ENCODE peak calls at places on chromosomes 3 and 15, in six cellular contexts. One of them, this sample, is unnamed.

GRCh38 chr15:67024322-67024997 is 40.9 kb upstream of the SMAD3 start:
- DNase-seq in thyroid gland: peak
- DNase-seq in HCT116: peak
- DNase-seq in stimulated activated naive CD8-positive, alpha-beta T cell treated with anti-CD3 and anti-CD28 coated beads, Interleukin-15, Interleukin-2, amounts not matched to agents 100 U/mL and 50 U/mL, for 24 hours: peak
- DNase-seq in hippocampal formation: peak
- DNase-seq in WTC11: no peak
- DNase-seq in this sample: peak

GRCh38 chr15:36841154-36841553 is 259.2 kb downstream of the MEIS2 start:
- DNase-seq in WTC11: no peak
- DNase-seq in stimulated activated naive CD8-positive, alpha-beta T cell treated with anti-CD3 and anti-CD28 coated beads, Interleukin-15, Interleukin-2, amounts not matched to agents 100 U/mL and 50 U/mL, for 24 hours: no peak
- DNase-seq in thyroid gland: no peak
- DNase-seq in HCT116: no peak
- DNase-seq in hippocampal formation: no peak
- DNase-seq in this sample: no peak

GRCh38 chr3:86985427-86985826 is 5.5 kb downstream of the VGLL3 start:
- DNase-seq in hippocampal formation: no peak
- DNase-seq in stimulated activated naive CD8-positive, alpha-beta T cell treated with anti-CD3 and anti-CD28 coated beads, Interleukin-15, Interleukin-2, amounts not matched to agents 100 U/mL and 50 U/mL, for 24 hours: no peak
- DNase-seq in HCT116: no peak
- DNase-seq in WTC11: no peak
- DNase-seq in thyroid gland: no peak
- DNase-seq in this sample: no peak

GRCh38 chr3:101928890-101929289 is 79.6 kb downstream of the NFKBIZ start:
- DNase-seq in thyroid gland: peak
- DNase-seq in hippocampal formation: no peak
- DNase-seq in WTC11: no peak
- DNase-seq in stimulated activated naive CD8-positive, alpha-beta T cell treated with anti-CD3 and anti-CD28 coated beads, Interleukin-15, Interleukin-2, amounts not matched to agents 100 U/mL and 50 U/mL, for 24 hours: no peak
- DNase-seq in HCT116: no peak
- DNase-seq in this sample: no peak

GRCh38 chr3:132006605-132007204 is 28.1 kb downstream of the CPNE4 start:
- DNase-seq in WTC11: peak
- DNase-seq in hippocampal formation: no peak
- DNase-seq in stimulated activated naive CD8-positive, alpha-beta T cell treated with anti-CD3 and anti-CD28 coated beads, Interleukin-15, Interleukin-2, amounts not matched to agents 100 U/mL and 50 U/mL, for 24 hours: peak
- DNase-seq in HCT116: peak
- DNase-seq in thyroid gland: peak
- DNase-seq in this sample: peak

GRCh38 chr15:88664151-88664778 is 25.4 kb downstream of the ISG20 start:
- DNase-seq in HCT116: no peak
- DNase-seq in thyroid gland: peak
- DNase-seq in hippocampal formation: peak
- DNase-seq in WTC11: no peak
- DNase-seq in stimulated activated naive CD8-positive, alpha-beta T cell treated with anti-CD3 and anti-CD28 coated beads, Interleukin-15, Interleukin-2, amounts not matched to agents 100 U/mL and 50 U/mL, for 24 hours: peak
- DNase-seq in this sample: no peak

GRCh38 chr15:63483521-63484371 is 20.6 kb upstream of the USP3 start:
- DNase-seq in stimulated activated naive CD8-positive, alpha-beta T cell treated with anti-CD3 and anti-CD28 coated beads, Interleukin-15, Interleukin-2, amounts not matched to agents 100 U/mL and 50 U/mL, for 24 hours: no peak
- DNase-seq in HCT116: no peak
- DNase-seq in thyroid gland: no peak
- DNase-seq in hippocampal formation: no peak
- DNase-seq in WTC11: no peak
- DNase-seq in this sample: no peak

GRCh38 chr3:14201881-14202684 is 23.5 kb downstream of the LSM3 start:
- DNase-seq in thyroid gland: no peak
- DNase-seq in stimulated activated naive CD8-positive, alpha-beta T cell treated with anti-CD3 and anti-CD28 coated beads, Interleukin-15, Interleukin-2, amounts not matched to agents 100 U/mL and 50 U/mL, for 24 hours: no peak
- DNase-seq in HCT116: no peak
- DNase-seq in hippocampal formation: no peak
- DNase-seq in WTC11: no peak
- DNase-seq in this sample: no peak

GRCh38 chr3:160485931-160486330 is 36.3 kb upstream of the TRIM59 start:
- DNase-seq in WTC11: no peak
- DNase-seq in stimulated activated naive CD8-positive, alpha-beta T cell treated with anti-CD3 and anti-CD28 coated beads, Interleukin-15, Interleukin-2, amounts not matched to agents 100 U/mL and 50 U/mL, for 24 hours: no peak
- DNase-seq in thyroid gland: no peak
- DNase-seq in HCT116: no peak
- DNase-seq in hippocampal formation: no peak
- DNase-seq in this sample: no peak

GRCh38 chr3:44074181-44074580 is 167.5 kb upstream of the TOPAZ1 start:
- DNase-seq in stimulated activated naive CD8-positive, alpha-beta T cell treated with anti-CD3 and anti-CD28 coated beads, Interleukin-15, Interleukin-2, amounts not matched to agents 100 U/mL and 50 U/mL, for 24 hours: no peak
- DNase-seq in WTC11: no peak
- DNase-seq in HCT116: peak
- DNase-seq in thyroid gland: no peak
- DNase-seq in hippocampal formation: no peak
- DNase-seq in this sample: no peak

GRCh38 chr3:195056506-195056905 is 214.5 kb downstream of the XXYLT1 start:
- DNase-seq in HCT116: no peak
- DNase-seq in hippocampal formation: no peak
- DNase-seq in WTC11: no peak
- DNase-seq in thyroid gland: no peak
- DNase-seq in stimulated activated naive CD8-positive, alpha-beta T cell treated with anti-CD3 and anti-CD28 coated beads, Interleukin-15, Interleukin-2, amounts not matched to agents 100 U/mL and 50 U/mL, for 24 hours: no peak
- DNase-seq in this sample: no peak

GRCh38 chr3:57692404-57693191 is at the start of gene DENND6A:
- DNase-seq in HCT116: peak
- DNase-seq in WTC11: peak
- DNase-seq in stimulated activated naive CD8-positive, alpha-beta T cell treated with anti-CD3 and anti-CD28 coated beads, Interleukin-15, Interleukin-2, amounts not matched to agents 100 U/mL and 50 U/mL, for 24 hours: peak
- DNase-seq in hippocampal formation: peak
- DNase-seq in thyroid gland: peak
- DNase-seq in this sample: peak

GRCh38 chr15:41965441-41966413 is 6.6 kb downstream of the EHD4 start:
- DNase-seq in hippocampal formation: no peak
- DNase-seq in WTC11: no peak
- DNase-seq in thyroid gland: no peak
- DNase-seq in stimulated activated naive CD8-positive, alpha-beta T cell treated with anti-CD3 and anti-CD28 coated beads, Interleukin-15, Interleukin-2, amounts not matched to agents 100 U/mL and 50 U/mL, for 24 hours: no peak
- DNase-seq in HCT116: no peak
- DNase-seq in this sample: no peak